ENCODE peak calls at places on chromosome 15, in four cellular contexts. Q is heart left ventricle, K is fibroblast of lung, T is heart right ventricle. P is an unnamed sample. For H3K4me1 and H3K36me3, the result is how much of the 10 kb centered on the place peaks cover.

GRCh38 chr15:86336051-86336788 is 256.5 kb downstream of the AGBL1 start:
- DNase-seq in T (no peak), K (peak), Q (no peak), P (no peak)

GRCh38 chr15:34896183-34896582 is 73.4 kb downstream of the AQR start:
- DNase-seq in Q (no peak), T (no peak), K (no peak), P (no peak)

GRCh38 chr15:86650084-86650483 is 570.4 kb downstream of the AGBL1 start:
- DNase-seq in Q (no peak), T (no peak), K (peak), P (no peak)

GRCh38 chr15:89450076-89451006 is 46.0 kb downstream of the RHCG start:
- DNase-seq in K (no peak), Q (no peak), T (no peak), P (no peak)

GRCh38 chr15:78396976-78397375 is 41.0 kb upstream of the IREB2 start:
- DNase-seq in K (no peak), T (peak), Q (peak), P (peak)

GRCh38 chr15:90004671-90005070 is 3.5 kb downstream of the ZNF710 start:
- DNase-seq in T (no peak), Q (no peak), K (peak), P (no peak)

GRCh38 chr15:65690173-65690572 is 68.4 kb downstream of the SLC24A1 start:
- DNase-seq in T (no peak), Q (no peak), K (no peak), P (no peak)

GRCh38 chr15:91032919-91033803 is 10.8 kb upstream of the VPS33B start:
- DNase-seq in K (peak), T (peak), Q (peak), P (peak)

GRCh38 chr15:62998262-62998909 is 44.2 kb upstream of the TPM1 start:
- DNase-seq in K (no peak), T (no peak), Q (no peak), P (no peak)

GRCh38 chr15:80999623-81000036 is 1.1 kb upstream of the TLNRD1 start:
- DNase-seq in K (no peak), Q (no peak), T (no peak), P (no peak)

GRCh38 chr15:65887565-65887964 is 18.3 kb downstream of the RAB11A start:
- DNase-seq in Q (no peak), T (no peak), K (no peak), P (no peak)

GRCh38 chr15:68650901-68651709 is 72.3 kb downstream of the CORO2B start:
- DNase-seq in T (peak), K (no peak), Q (peak), P (no peak)

GRCh38 chr15:58506787-58507671 is 75.2 kb downstream of the LIPC start:
- DNase-seq in Q (no peak), T (no peak), K (no peak), P (no peak)

GRCh38 chr15:78419331-78419730 is 18.7 kb upstream of the IREB2 start:
- DNase-seq in T (no peak), Q (no peak), K (no peak), P (no peak)

GRCh38 chr15:29873942-29874341 is 51.7 kb upstream of the TJP1 start:
- DNase-seq in T (no peak), Q (no peak), K (no peak), P (no peak)

GRCh38 chr15:39720721-39721611 is 61.7 kb downstream of the FSIP1 start:
- DNase-seq in Q (no peak), T (no peak), K (peak), P (no peak)

GRCh38 chr15:49741721-49742120 is 120.9 kb downstream of the DTWD1 start:
- DNase-seq in T (no peak), K (no peak), Q (peak), P (no peak)

DNA sequence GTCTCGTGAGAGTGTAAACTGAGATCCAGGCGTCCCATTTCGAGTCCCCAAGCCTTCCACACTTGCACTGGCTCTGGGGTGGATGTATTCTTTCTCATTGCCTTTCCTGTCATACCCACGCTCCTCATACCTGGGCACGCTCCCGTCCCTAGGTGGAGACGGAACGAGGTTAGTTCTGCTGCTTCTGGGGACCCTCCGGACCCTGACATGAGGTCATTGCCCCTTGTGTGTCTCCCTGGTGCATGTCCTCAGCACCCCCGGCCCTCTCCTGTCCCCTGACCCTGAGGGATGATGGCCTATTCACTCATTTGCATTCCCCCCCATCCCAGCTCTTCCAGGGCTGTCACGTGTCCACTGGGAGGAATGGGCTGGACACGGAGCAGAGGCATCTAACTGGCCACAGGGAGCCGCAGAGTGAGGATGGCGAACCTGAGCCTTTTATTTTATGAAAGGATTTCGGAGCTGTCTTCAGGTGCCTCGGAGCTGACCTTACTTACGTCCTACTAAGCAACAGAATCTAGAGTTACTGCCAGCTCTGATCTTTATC is 8.2 kb downstream of the NIPA1 start:
- DNase-seq in Q (no peak), K (no peak), T (no peak), P (no peak)
- H3K4me1 ChIP-seq in Q (under half), K (under half), T (under half), P (under half)

GRCh38 chr15:40749151-40749630 is 5.9 kb downstream of the RMDN3 start:
- DNase-seq in Q (no peak), K (no peak), T (no peak), P (no peak)

GRCh38 chr15:40744810-40745152 is 10.3 kb downstream of the RMDN3 start:
- DNase-seq in T (no peak), Q (no peak), K (no peak), P (no peak)

GRCh38 chr15:40746916-40747418 is 8.1 kb downstream of the RMDN3 start:
- DNase-seq in T (no peak), K (no peak), Q (no peak), P (no peak)

GRCh38 chr15:40751745-40752144 is 3.3 kb downstream of the RMDN3 start:
- DNase-seq in K (no peak), Q (no peak), T (no peak), P (no peak)

GRCh38 chr15:40747685-40748631 is 7.1 kb downstream of the RMDN3 start:
- DNase-seq in T (no peak), Q (no peak), K (no peak), P (no peak)
- H3K36me3 ChIP-seq in T (under half), Q (under half), K (under half), P (under half)

GRCh38 chr15:71853543-71853942 is 43.2 kb downstream of the NR2E3 start:
- DNase-seq in K (no peak), T (no peak), Q (no peak), P (no peak)
- H3K4me1 ChIP-seq in K (under half), T (under half), Q (under half), P (under half)

GRCh38 chr15:64586259-64586658 is 125.9 kb downstream of the ZNF609 start:
- DNase-seq in K (no peak), T (no peak), Q (no peak), P (no peak)
- H3K36me3 ChIP-seq in K (under half), T (under half), Q (under half), P (under half)

GRCh38 chr15:67087507-67088172 is 22.2 kb downstream of the SMAD3 start:
- DNase-seq in Q (no peak), T (no peak), K (no peak), P (no peak)
- H3K4me1 ChIP-seq in Q (half or more), T (half or more), K (half or more), P (under half)

GRCh38 chr15:60391722-60392340 is 6.0 kb downstream of the ANXA2 start:
- DNase-seq in K (no peak), T (no peak), Q (no peak), P (no peak)

GRCh38 chr15:60392601-60392985 is 5.2 kb downstream of the ANXA2 start:
- DNase-seq in K (peak), T (no peak), Q (no peak), P (no peak)

GRCh38 chr15:60390931-60391501 is 6.8 kb downstream of the ANXA2 start:
- DNase-seq in T (no peak), K (peak), Q (peak), P (no peak)

GRCh38 chr15:60395276-60396011 is 2.3 kb downstream of the ANXA2 start:
- DNase-seq in T (no peak), K (no peak), Q (no peak), P (no peak)

GRCh38 chr15:60392986-60393811 is 4.6 kb downstream of the ANXA2 start:
- DNase-seq in T (no peak), K (peak), Q (peak), P (peak)
- H3K36me3 ChIP-seq in T (under half), K (under half), Q (under half), P (under half)

DNA sequence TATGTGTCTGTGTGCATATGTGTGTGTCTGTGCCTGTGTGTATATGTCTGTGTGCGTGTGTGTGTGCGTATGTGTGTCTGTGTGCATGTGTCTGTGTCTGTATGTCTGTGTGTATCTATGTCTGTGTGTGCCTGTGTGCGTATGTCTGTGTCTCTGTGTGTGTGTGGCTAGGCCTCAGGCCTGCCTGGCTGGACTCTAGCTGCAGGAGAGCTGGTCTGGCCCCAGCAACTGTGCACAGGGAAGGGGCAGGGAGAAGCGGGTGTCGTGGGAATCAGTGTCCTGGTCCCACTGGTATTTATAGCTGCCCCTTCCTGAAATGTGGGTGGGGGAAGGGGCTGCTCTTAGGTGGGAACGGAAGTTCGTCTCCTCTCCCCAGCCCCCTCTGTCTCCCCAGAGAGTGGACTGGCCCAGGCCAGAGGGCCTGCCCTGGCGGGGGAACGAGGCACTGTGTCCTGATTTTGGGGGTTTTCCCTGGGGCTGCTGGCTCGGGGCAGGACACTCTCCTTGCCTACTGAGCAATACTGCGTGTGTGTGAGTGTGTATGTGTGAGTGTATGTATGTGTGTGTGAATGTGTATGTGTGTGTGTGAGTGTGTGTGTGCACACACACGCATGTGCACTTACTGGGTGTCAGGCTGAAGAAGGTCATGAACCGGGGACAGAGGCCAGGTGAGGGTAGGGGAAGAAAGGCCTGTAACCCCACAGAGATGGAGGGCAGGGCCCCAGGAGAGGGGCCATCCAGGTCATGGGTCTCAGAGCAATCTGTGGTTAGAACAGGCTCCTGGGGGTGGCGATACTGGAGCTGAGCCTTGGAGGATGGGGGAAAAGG is 6.6 kb downstream of the CSPG4 start:
- DNase-seq in Q (peak), K (no peak), T (no peak), P (no peak)
- H3K4me1 ChIP-seq in Q (under half), K (under half), T (under half), P (under half)